ENCODE peak calls at places on chromosomes 2 and 18, in six cellular contexts. F, T, B, G, C and A are unnamed samples.

GRCh38 chr2:217307023-217307422 is 447.2 kb upstream of the TNP1 start:
- DNase-seq in F (peak), T (no peak), B (no peak), G (no peak), C (no peak), A (no peak)

GRCh38 chr2:197705912-197706838 is 1.0 kb downstream of the MARS2 start:
- DNase-seq in F (peak), T (no peak), B (peak), G (peak), C (no peak), A (no peak)

GRCh38 chr18:46336278-46337205 is 232.4 kb downstream of the HAUS1 start:
- DNase-seq in F (no peak), T (no peak), B (no peak), G (no peak), C (no peak), A (no peak)

GRCh38 chr2:70523672-70523995 is 30.0 kb downstream of the TGFA start:
- DNase-seq in F (no peak), T (no peak), B (no peak), G (no peak), C (no peak), A (no peak)

GRCh38 chr18:44895176-44895798 is 214.6 kb downstream of the SETBP1 start:
- DNase-seq in F (peak), T (no peak), B (no peak), G (peak), C (peak), A (no peak)

GRCh38 chr2:96254592-96254991 is 11.2 kb downstream of the TMEM127 start:
- DNase-seq in F (no peak), T (no peak), B (no peak), G (no peak), C (no peak), A (no peak)

GRCh38 chr2:98472132-98472650 is 27.5 kb downstream of the INPP4A start:
- DNase-seq in F (no peak), T (no peak), B (no peak), G (no peak), C (no peak), A (no peak)

GRCh38 chr2:120395221-120395620 is 49.3 kb downstream of the INHBB start:
- DNase-seq in F (no peak), T (peak), B (no peak), G (peak), C (no peak), A (no peak)

GRCh38 chr2:224286923-224287322 is 115.0 kb downstream of the FAM124B start:
- DNase-seq in F (no peak), T (no peak), B (no peak), G (no peak), C (no peak), A (no peak)

GRCh38 chr2:126665483-126665882 is 9.5 kb downstream of the GYPC start:
- DNase-seq in F (no peak), T (peak), B (no peak), G (no peak), C (no peak), A (no peak)

GRCh38 chr2:12502759-12503158 is 214.0 kb upstream of the TRIB2 start:
- DNase-seq in F (no peak), T (no peak), B (no peak), G (peak), C (no peak), A (no peak)

GRCh38 chr2:22626621-22627020 is 758.4 kb upstream of the KLHL29 start:
- DNase-seq in F (no peak), T (no peak), B (no peak), G (no peak), C (no peak), A (no peak)

GRCh38 chr18:58754544-58755068 is 83.3 kb downstream of the MALT1 start:
- DNase-seq in F (no peak), T (no peak), B (no peak), G (no peak), C (peak), A (no peak)

GRCh38 chr2:199757466-199757865 is 93.5 kb downstream of the FTCDNL1 start:
- DNase-seq in F (peak), T (no peak), B (no peak), G (no peak), C (peak), A (peak)

GRCh38 chr2:240250985-240251847 is 110.8 kb upstream of the OTOS start:
- DNase-seq in F (no peak), T (peak), B (no peak), G (peak), C (peak), A (peak)

GRCh38 chr2:127154985-127155650 is 48.2 kb upstream of the BIN1 start:
- DNase-seq in F (no peak), T (no peak), B (no peak), G (no peak), C (no peak), A (no peak)

GRCh38 chr2:241863021-241863954 is 4.6 kb upstream of the PDCD1 start:
- DNase-seq in F (no peak), T (no peak), B (no peak), G (peak), C (no peak), A (no peak)

GRCh38 chr18:47996091-47996541 is 65.7 kb upstream of the SMAD2 start:
- DNase-seq in F (no peak), T (no peak), B (no peak), G (no peak), C (no peak), A (no peak)

GRCh38 chr2:65420712-65421431 is 11.5 kb downstream of the SPRED2 start:
- DNase-seq in F (no peak), T (no peak), B (no peak), G (no peak), C (no peak), A (no peak)

GRCh38 chr2:74834806-74835755 is 1.2 kb downstream of the HK2 start:
- DNase-seq in F (peak), T (peak), B (peak), G (peak), C (no peak), A (no peak)

GRCh38 chr2:108932736-108933135 is 56.3 kb downstream of the EDAR start:
- DNase-seq in F (no peak), T (peak), B (no peak), G (no peak), C (no peak), A (no peak)

GRCh38 chr2:183807870-183808269 is 683.6 kb downstream of the NUP35 start:
- DNase-seq in F (no peak), T (no peak), B (no peak), G (no peak), C (no peak), A (no peak)

GRCh38 chr2:238267341-238267710 is 21.1 kb downstream of the PER2 start:
- DNase-seq in F (no peak), T (no peak), B (no peak), G (no peak), C (no peak), A (no peak)

GRCh38 chr2:217362710-217363109 is 502.8 kb upstream of the TNP1 start:
- DNase-seq in F (no peak), T (no peak), B (no peak), G (no peak), C (no peak), A (no peak)

GRCh38 chr18:74905245-74905644 is 303.7 kb downstream of the PTGR3 start:
- DNase-seq in F (peak), T (no peak), B (no peak), G (no peak), C (no peak), A (peak)

GRCh38 chr2:138502253-138503086 is 900 bp downstream of the SPOPL start:
- DNase-seq in F (peak), T (no peak), B (no peak), G (peak), C (no peak), A (peak)

GRCh38 chr18:8659609-8660242 is 45.6 kb upstream of the MTCL1 start:
- DNase-seq in F (peak), T (no peak), B (no peak), G (no peak), C (no peak), A (no peak)

GRCh38 chr2:84891355-84892010 is 10.6 kb upstream of the TRABD2A start:
- DNase-seq in F (no peak), T (no peak), B (no peak), G (no peak), C (no peak), A (no peak)

GRCh38 chr2:211468217-211468616 is 911.8 kb downstream of the CPS1 start:
- DNase-seq in F (no peak), T (no peak), B (no peak), G (no peak), C (no peak), A (no peak)

GRCh38 chr2:6806605-6807004 is 59.1 kb downstream of the CMPK2 start:
- DNase-seq in F (no peak), T (no peak), B (no peak), G (no peak), C (no peak), A (no peak)

GRCh38 chr2:34104601-34105000 is 505.5 kb upstream of the FAM98A start:
- DNase-seq in F (no peak), T (no peak), B (no peak), G (no peak), C (no peak), A (no peak)

GRCh38 chr18:76455015-76455676 is 39.9 kb downstream of the ZNF516 start:
- DNase-seq in F (no peak), T (no peak), B (no peak), G (peak), C (no peak), A (no peak)

GRCh38 chr18:23871410-23871809 is 143.1 kb upstream of the TTC39C start:
- DNase-seq in F (peak), T (no peak), B (peak), G (peak), C (no peak), A (peak)